ENCODE peak calls at places on chromosome 7, in nine cellular contexts. A is CD4-positive, alpha-beta T cell; R is ascending aorta; K is bronchial epithelial cell; H is brain microvascular endothelial cell; T is psoas muscle; Q is HCT116; U is RWPE2; S is IMR-90. V is an unnamed sample.
A peak's percentile ranks its signal among the peaks of the same experiment; 100 is the strongest.

GRCh38 chr7:103068429-103069403 is 5.9 kb downstream of the FBXL13 start:
- DNase-seq in R (no peak), K (no peak), Q (no peak), H (no peak), T (no peak), U (no peak), S (no peak), A (no peak), V (no peak)

GRCh38 chr7:73976761-73977625 is 51.0 kb upstream of the ELN start:
- DNase-seq in H (no peak), R (no peak), S (no peak), Q (no peak), U (no peak), K (no peak), A (no peak), T (no peak), V (no peak)

GRCh38 chr7:45865594-45866410 is 7.1 kb downstream of the CCDC201 start:
- DNase-seq in K (no peak), T (no peak), S (peak; percentile 56), U (no peak), Q (no peak), A (no peak), R (no peak), H (no peak), V (no peak)

GRCh38 chr7:83821866-83822265 is 172.9 kb upstream of the SEMA3E start:
- DNase-seq in Q (no peak), H (no peak), S (no peak), R (no peak), A (no peak), K (peak; percentile 44), T (no peak), U (no peak), V (no peak)

GRCh38 chr7:80643336-80643925 is 5.0 kb downstream of the CD36 start:
- DNase-seq in Q (no peak), A (no peak), T (no peak), U (no peak), S (peak; percentile 10), K (peak; percentile 88), H (no peak), R (no peak), V (no peak)

GRCh38 chr7:87369216-87369615 is 23.8 kb downstream of the CROT start:
- DNase-seq in H (no peak), K (no peak), Q (no peak), A (no peak), R (no peak), S (no peak), T (no peak), U (no peak), V (no peak)

GRCh38 chr7:37109016-37109415 is 339.6 kb downstream of the ELMO1 start:
- DNase-seq in U (no peak), R (no peak), K (no peak), T (no peak), Q (no peak), A (no peak), H (no peak), S (no peak), V (no peak)

GRCh38 chr7:25622716-25623115 is 394.4 kb upstream of the NPVF start:
- DNase-seq in K (no peak), Q (no peak), T (no peak), R (no peak), A (no peak), H (no peak), S (no peak), U (no peak), V (no peak)

GRCh38 chr7:137840183-137840779 is 6.5 kb downstream of the DGKI start:
- DNase-seq in Q (no peak), S (no peak), U (no peak), T (no peak), A (no peak), R (no peak), H (no peak), K (no peak), V (no peak)

GRCh38 chr7:46932656-46933424 is 649.1 kb downstream of the TNS3 start:
- DNase-seq in A (no peak), T (no peak), Q (no peak), K (peak; percentile 95), U (no peak), S (peak; percentile 96), H (peak; percentile 91), R (no peak), V (peak; percentile 22)

GRCh38 chr7:133703547-133703946 is 423.6 kb upstream of the LRGUK start:
- DNase-seq in U (no peak), S (peak; percentile 98), A (no peak), T (no peak), H (peak; percentile 93), R (no peak), K (peak; percentile 24), Q (no peak), V (no peak)

GRCh38 chr7:128116740-128117139 is 85.5 kb upstream of the LRRC4 start:
- DNase-seq in Q (no peak), R (no peak), T (no peak), A (no peak), U (no peak), S (no peak), K (no peak), H (no peak), V (no peak)

GRCh38 chr7:77415474-77415821 is 701 bp downstream of the GSAP start:
- DNase-seq in K (no peak), S (no peak), H (no peak), A (peak; percentile 41), R (no peak), T (no peak), Q (no peak), U (no peak), V (peak; percentile 75)

GRCh38 chr7:77413861-77414424 is 2.2 kb downstream of the GSAP start:
- DNase-seq in A (no peak), Q (no peak), H (no peak), R (no peak), S (peak; percentile 59), T (no peak), K (peak; percentile 67), U (no peak), V (no peak)

GRCh38 chr7:77417801-77418200 is 1.7 kb upstream of the GSAP start:
- DNase-seq in H (no peak), K (no peak), S (no peak), Q (no peak), T (no peak), A (no peak), R (no peak), U (no peak), V (no peak)

GRCh38 chr7:77416621-77417371 is 647 bp upstream of the GSAP start:
- DNase-seq in K (no peak), U (no peak), A (no peak), T (no peak), Q (no peak), R (no peak), H (no peak), S (no peak), V (no peak)

DNA sequence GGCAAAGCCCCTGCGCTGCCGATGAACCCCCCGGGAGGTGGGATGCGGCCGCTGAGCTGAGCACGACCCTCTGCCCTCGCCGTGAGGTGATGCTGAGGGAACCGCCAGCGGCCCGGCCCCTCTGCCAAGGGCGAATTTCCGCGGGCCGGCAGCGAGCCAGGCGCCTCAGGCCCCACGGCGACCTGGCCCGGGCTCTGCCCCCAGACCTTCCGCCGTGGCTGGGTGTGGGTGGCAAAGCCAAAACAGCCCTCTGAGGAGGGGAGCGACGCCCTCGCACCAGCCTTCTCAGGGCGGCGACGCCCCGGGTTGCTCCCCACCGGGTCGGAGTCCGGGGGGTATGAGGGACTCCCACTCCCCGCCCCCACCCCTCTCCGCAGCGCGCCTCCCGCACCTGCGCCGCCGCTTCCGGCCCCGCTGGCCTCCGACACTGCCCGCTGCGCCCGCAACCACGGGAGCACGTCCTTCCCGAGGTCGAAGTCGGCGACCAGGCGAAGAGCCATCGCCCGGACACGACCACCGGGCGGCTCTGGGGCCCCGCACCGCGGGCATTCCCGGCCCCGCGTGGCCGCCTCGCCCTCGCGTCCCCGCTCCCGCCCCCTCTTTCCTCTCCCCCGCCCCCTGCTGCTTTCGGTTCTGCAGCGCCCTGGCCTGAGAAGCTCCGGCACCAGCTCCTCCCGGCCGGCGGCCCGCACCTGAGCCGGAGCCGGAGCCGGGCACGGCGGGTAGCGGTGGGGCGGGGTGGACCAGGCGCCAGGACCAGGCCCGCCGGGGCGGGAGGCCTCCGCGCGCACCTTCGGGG is at the start of gene GSAP:
- DNase-seq in U (peak; percentile 62), T (peak; percentile 62), Q (no peak), A (peak; percentile 60), H (no peak), S (no peak), R (no peak), K (no peak), V (peak; percentile 82)
- TF ChIP-seq CTCF in U (peak; percentile 36), T (no peak), Q (no peak), A (peak; percentile 22), H (no peak), S (no peak), R (no peak), K (no peak), V (no peak)

GRCh38 chr7:100106633-100107032 is 5.2 kb downstream of the AP4M1 start:
- DNase-seq in Q (no peak), A (no peak), U (no peak), R (no peak), T (no peak), K (no peak), H (no peak), S (no peak), V (no peak)
- TF ChIP-seq CTCF in Q (no peak), A (no peak), U (no peak), R (no peak), T (no peak), K (no peak), H (no peak), S (no peak), V (no peak)

GRCh38 chr7:140638311-140638791 is 2.3 kb downstream of the DENND2A start:
- DNase-seq in A (no peak), R (no peak), H (peak; percentile 35), Q (no peak), T (peak; percentile 45), K (no peak), U (no peak), S (peak; percentile 82), V (no peak)
- TF ChIP-seq CTCF in A (no peak), R (no peak), H (peak; percentile 52), Q (peak; percentile 5), T (no peak), K (peak; percentile 15), U (no peak), S (peak; percentile 41), V (no peak)

GRCh38 chr7:142185069-142185468 is 72.8 kb downstream of the PRSS58 start:
- DNase-seq in R (no peak), H (no peak), T (no peak), U (no peak), S (no peak), K (no peak), A (no peak), Q (no peak), V (no peak)

GRCh38 chr7:142194201-142194600 is 63.7 kb downstream of the PRSS58 start:
- DNase-seq in S (no peak), Q (no peak), R (no peak), H (no peak), T (no peak), U (no peak), K (peak; percentile 35), A (no peak), V (no peak)

GRCh38 chr7:142188159-142188558 is 69.7 kb downstream of the PRSS58 start:
- DNase-seq in U (no peak), R (no peak), S (no peak), A (no peak), H (peak; percentile 32), T (no peak), K (peak; percentile 45), Q (no peak), V (no peak)

DNA sequence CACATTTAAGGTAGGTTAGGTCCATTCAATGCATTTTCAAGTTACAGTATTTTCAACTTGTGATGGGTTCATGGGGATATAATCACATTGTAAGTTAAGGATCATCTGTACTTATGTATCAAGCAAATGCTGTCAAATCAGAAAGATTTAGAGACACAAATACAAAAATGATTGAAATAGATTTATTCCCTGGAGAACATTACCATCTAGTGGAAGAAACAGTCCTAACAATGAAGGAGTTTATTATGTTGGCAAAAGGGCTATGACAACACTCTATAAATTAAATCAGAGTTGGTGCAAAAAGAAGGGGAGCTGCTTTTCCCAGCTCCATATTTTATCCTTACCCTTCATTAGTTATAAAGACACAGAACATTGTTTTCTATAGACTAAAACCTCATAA is 69.0 kb downstream of the PRSS58 start:
- DNase-seq in H (no peak), S (no peak), A (no peak), T (no peak), R (no peak), K (peak; percentile 47), U (no peak), Q (peak; percentile 16), V (no peak)
- TF ChIP-seq CTCF in H (no peak), S (no peak), A (no peak), T (no peak), R (no peak), K (peak; percentile 30), U (peak; percentile 47), Q (peak; percentile 5), V (no peak)